ENCODE peak calls at places on chromosomes 12 and 14, in four cellular contexts. One of them, this sample, is unnamed.

GRCh38 chr14:85088231-85088630 is 441.7 kb upstream of the FLRT2 start:
- ATAC-seq in sciatic nerve: peak
- ATAC-seq in pancreas: no peak
- ATAC-seq in Panc1: no peak
- ATAC-seq in this sample: no peak

GRCh38 chr12:50188280-50188781 is 21.2 kb upstream of the CERS5 start:
- ATAC-seq in sciatic nerve: peak
- ATAC-seq in Panc1: no peak
- ATAC-seq in pancreas: peak
- ATAC-seq in this sample: no peak

GRCh38 chr12:26630546-26631027 is 202.4 kb downstream of the ITPR2 start:
- ATAC-seq in pancreas: peak
- ATAC-seq in Panc1: peak
- ATAC-seq in sciatic nerve: peak
- ATAC-seq in this sample: peak

GRCh38 chr12:99043319-99043914 is 398.3 kb downstream of the APAF1 start:
- ATAC-seq in Panc1: no peak
- ATAC-seq in sciatic nerve: peak
- ATAC-seq in pancreas: peak
- ATAC-seq in this sample: peak

GRCh38 chr12:108240027-108240785 is 98.9 kb downstream of the CMKLR1 start:
- ATAC-seq in sciatic nerve: no peak
- ATAC-seq in pancreas: no peak
- ATAC-seq in Panc1: no peak
- ATAC-seq in this sample: no peak

GRCh38 chr12:116058574-116058973 is 218.9 kb downstream of the MED13L start:
- ATAC-seq in sciatic nerve: no peak
- ATAC-seq in Panc1: no peak
- ATAC-seq in pancreas: no peak
- ATAC-seq in this sample: no peak

GRCh38 chr12:120164293-120164692 is 30.2 kb downstream of the GCN1 start:
- ATAC-seq in pancreas: no peak
- ATAC-seq in Panc1: peak
- ATAC-seq in sciatic nerve: no peak
- ATAC-seq in this sample: no peak

GRCh38 chr12:16939871-16940306 is 333.9 kb upstream of the LMO3 start:
- ATAC-seq in Panc1: no peak
- ATAC-seq in sciatic nerve: no peak
- ATAC-seq in pancreas: peak
- ATAC-seq in this sample: no peak

GRCh38 chr12:14902465-14902864 is 16.8 kb upstream of the MGP start:
- ATAC-seq in sciatic nerve: peak
- ATAC-seq in Panc1: no peak
- ATAC-seq in pancreas: no peak
- ATAC-seq in this sample: peak

GRCh38 chr14:93234798-93235197 is 27.7 kb downstream of the UBR7 start:
- ATAC-seq in pancreas: peak
- ATAC-seq in Panc1: peak
- ATAC-seq in sciatic nerve: no peak
- ATAC-seq in this sample: peak

GRCh38 chr12:121568503-121568902 is 12.3 kb downstream of the KDM2B start:
- ATAC-seq in pancreas: no peak
- ATAC-seq in Panc1: no peak
- ATAC-seq in sciatic nerve: no peak
- ATAC-seq in this sample: no peak

GRCh38 chr12:117497407-117497806 is 136.0 kb upstream of the NOS1 start:
- ATAC-seq in sciatic nerve: no peak
- ATAC-seq in pancreas: no peak
- ATAC-seq in Panc1: no peak
- ATAC-seq in this sample: no peak

GRCh38 chr12:65886996-65887395 is 62.7 kb downstream of the HMGA2 start:
- ATAC-seq in pancreas: no peak
- ATAC-seq in sciatic nerve: no peak
- ATAC-seq in Panc1: no peak
- ATAC-seq in this sample: no peak

GRCh38 chr12:112979281-112979680 is 962 bp downstream of the OAS2 start:
- ATAC-seq in Panc1: no peak
- ATAC-seq in pancreas: no peak
- ATAC-seq in sciatic nerve: peak
- ATAC-seq in this sample: no peak

GRCh38 chr12:132189378-132190011 is 45.2 kb downstream of the NOC4L start:
- ATAC-seq in Panc1: peak
- ATAC-seq in sciatic nerve: peak
- ATAC-seq in pancreas: peak
- ATAC-seq in this sample: peak